ENCODE peak calls at places on chromosomes 4 and X, in five cellular contexts. J is NB4, L is choroid plexus epithelial cell, Y is GM12865, E is BE2C. S is an unnamed sample.
A peak's percentile ranks its signal among the peaks of the same experiment; 100 is the strongest.

GRCh38 chr4:177339794-177340374 is 30.2 kb downstream of the NEIL3 start:
- DNase-seq in L (peak; percentile 65), J (peak; percentile 54), E (no peak), Y (peak; percentile 43), S (no peak)

GRCh38 chr4:26032572-26033320 is 118.7 kb downstream of the SMIM20 start:
- DNase-seq in J (no peak), L (peak; percentile 92), E (no peak), Y (no peak), S (no peak)

GRCh38 chr4:97072666-97073065 is 1070.6 kb downstream of the STPG2 start:
- DNase-seq in J (no peak), L (no peak), E (no peak), Y (no peak), S (no peak)

GRCh38 chrX:142036111-142036510 is 132.4 kb downstream of the MAGEC1 start:
- DNase-seq in L (peak; percentile 45), Y (no peak), J (no peak), E (no peak), S (no peak)

GRCh38 chr4:184096561-184097239 is 121.0 kb downstream of the ENPP6 start:
- DNase-seq in E (no peak), Y (no peak), L (peak; percentile 1), J (no peak), S (no peak)

GRCh38 chrX:48835524-48836329 is at the start of gene PCSK1N:
- DNase-seq in L (no peak), Y (no peak), E (peak; percentile 78), J (no peak), S (no peak)

GRCh38 chr4:127545271-127545670 is 87.5 kb upstream of the INTU start:
- DNase-seq in L (no peak), Y (no peak), J (no peak), E (no peak), S (no peak)

GRCh38 chrX:21638311-21638710 is 19.8 kb downstream of the KLHL34 start:
- DNase-seq in E (no peak), L (peak; percentile 14), J (no peak), Y (no peak), S (no peak)

GRCh38 chr4:187811586-187811985 is 184.0 kb upstream of the ZFP42 start:
- DNase-seq in Y (no peak), L (no peak), E (no peak), J (no peak), S (no peak)

GRCh38 chr4:168637872-168638756 is 141.3 kb downstream of the PALLD start:
- DNase-seq in L (peak; percentile 74), J (no peak), E (no peak), Y (no peak), S (no peak)

GRCh38 chr4:110193822-110194761 is 4.3 kb downstream of the ELOVL6 start:
- DNase-seq in J (peak; percentile 91), L (peak; percentile 99), E (peak; percentile 87), Y (peak; percentile 93), S (peak; percentile 95)

GRCh38 chr4:186190456-186191265 is 706 bp upstream of the CYP4V2 start:
- DNase-seq in E (peak; percentile 24), L (peak; percentile 27), J (peak; percentile 84), Y (peak; percentile 61), S (no peak)

GRCh38 chrX:1323315-1323714 is 13.3 kb upstream of the IL3RA start:
- DNase-seq in E (no peak), L (peak; percentile 22), Y (peak; percentile 89), J (peak; percentile 84), S (no peak)

GRCh38 chrX:46310815-46311497 is 234.3 kb downstream of the ZNF674 start:
- DNase-seq in Y (peak; percentile 9), J (no peak), E (no peak), L (no peak), S (no peak)

GRCh38 chr4:76963136-76963477 is 13.6 kb downstream of the SEPTIN11 start:
- DNase-seq in J (no peak), Y (no peak), E (no peak), L (peak; percentile 53), S (no peak)

GRCh38 chr4:7736436-7737267 is 203.0 kb downstream of the AFAP1 start:
- DNase-seq in E (no peak), J (no peak), Y (no peak), L (peak; percentile 44), S (no peak)

GRCh38 chrX:17860179-17860780 is 818 bp downstream of the RAI2 start:
- DNase-seq in L (peak; percentile 2), J (no peak), Y (no peak), E (no peak), S (no peak)

GRCh38 chrX:15143050-15143824 is 126.6 kb downstream of the ASB9 start:
- DNase-seq in Y (peak; percentile 49), L (peak; percentile 65), E (peak; percentile 51), J (peak; percentile 43), S (no peak)

GRCh38 chr4:186105721-186106335 is 1.3 kb downstream of the FAM149A start:
- DNase-seq in E (no peak), Y (no peak), L (no peak), J (no peak), S (no peak)

GRCh38 chr4:7444731-7445130 is 10.0 kb upstream of the PSAPL1 start:
- DNase-seq in E (no peak), J (no peak), Y (no peak), L (no peak), S (no peak)

GRCh38 chr4:9988349-9988748 is 32.9 kb downstream of the SLC2A9 start:
- DNase-seq in Y (no peak), E (no peak), J (no peak), L (peak; percentile 26), S (no peak)

GRCh38 chr4:189341881-189342280 is 598.8 kb upstream of the FRG1 start:
- DNase-seq in L (no peak), J (no peak), Y (no peak), E (no peak), S (no peak)

GRCh38 chrX:100973411-100973810 is 3.9 kb downstream of the ARL13A start:
- DNase-seq in Y (no peak), J (no peak), E (no peak), L (peak; percentile 51), S (no peak)

GRCh38 chrX:102765794-102766193 is 45.3 kb downstream of the GPRASP3 start:
- DNase-seq in J (no peak), L (peak; percentile 7), Y (no peak), E (no peak), S (no peak)

GRCh38 chrX:49177338-49177833 is 5.7 kb downstream of the PLP2 start:
- DNase-seq in Y (no peak), J (peak; percentile 65), L (no peak), E (no peak), S (no peak)

GRCh38 chr4:98804403-98804802 is 124.5 kb downstream of the EIF4E start:
- DNase-seq in L (no peak), Y (no peak), E (no peak), J (no peak), S (no peak)

GRCh38 chr4:140762202-140762601 is 6.0 kb upstream of the TBC1D9 start:
- DNase-seq in L (no peak), J (no peak), Y (no peak), E (no peak), S (no peak)

GRCh38 chr4:67570537-67570936 is 12.0 kb downstream of the STAP1 start:
- DNase-seq in E (no peak), L (no peak), Y (no peak), J (no peak), S (no peak)

GRCh38 chr4:139540161-139540560 is 15.9 kb downstream of the SETD7 start:
- DNase-seq in E (no peak), L (no peak), Y (no peak), J (no peak), S (no peak)
- H3K4me3 ChIP-seq in E (no peak overlapping the region), L (no peak overlapping the region), Y (no peak overlapping the region), J (no peak overlapping the region), S (no peak overlapping the region)

GRCh38 chr4:86896596-86896995 is 4.4 kb upstream of the C4orf36 start:
- DNase-seq in Y (no peak), L (no peak), J (no peak), E (peak; percentile 25), S (peak; percentile 41)

GRCh38 chr4:86901864-86902263 is 9.6 kb upstream of the C4orf36 start:
- DNase-seq in Y (no peak), E (no peak), J (no peak), L (no peak), S (no peak)

GRCh38 chr4:86894465-86894864 is 2.2 kb upstream of the C4orf36 start:
- DNase-seq in E (no peak), J (peak; percentile 22), L (no peak), Y (no peak), S (no peak)

GRCh38 chr4:86895692-86896488 is 3.7 kb upstream of the C4orf36 start:
- DNase-seq in L (peak; percentile 85), Y (peak; percentile 76), E (peak; percentile 31), J (peak; percentile 75), S (peak; percentile 55)

DNA sequence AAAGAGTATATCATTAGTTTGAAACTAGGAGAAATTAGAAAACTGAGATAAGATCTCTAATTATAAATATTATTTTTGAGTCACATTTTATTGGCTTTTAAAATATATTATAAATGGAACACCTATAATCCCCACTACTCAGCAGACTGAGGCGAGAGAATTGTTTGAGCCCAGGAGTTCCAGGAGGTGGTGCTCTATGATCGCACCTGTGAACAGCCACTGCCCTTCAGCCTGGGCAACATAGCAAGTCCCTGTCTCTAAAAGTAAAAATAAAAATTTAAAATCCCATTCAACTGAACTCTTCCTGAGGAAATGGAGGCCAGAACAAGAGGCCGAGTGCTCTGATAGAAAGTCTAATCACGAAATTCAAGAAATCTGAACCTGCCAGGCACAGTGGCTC is 6.3 kb upstream of the C4orf36 start:
- DNase-seq in Y (no peak), J (peak; percentile 38), E (peak; percentile 33), L (peak; percentile 62), S (no peak)
- TF ChIP-seq CTCF in Y (peak; percentile 11), J (peak; percentile 14), E (peak; percentile 60), L (peak; percentile 55), S (peak; percentile 45)

DNA sequence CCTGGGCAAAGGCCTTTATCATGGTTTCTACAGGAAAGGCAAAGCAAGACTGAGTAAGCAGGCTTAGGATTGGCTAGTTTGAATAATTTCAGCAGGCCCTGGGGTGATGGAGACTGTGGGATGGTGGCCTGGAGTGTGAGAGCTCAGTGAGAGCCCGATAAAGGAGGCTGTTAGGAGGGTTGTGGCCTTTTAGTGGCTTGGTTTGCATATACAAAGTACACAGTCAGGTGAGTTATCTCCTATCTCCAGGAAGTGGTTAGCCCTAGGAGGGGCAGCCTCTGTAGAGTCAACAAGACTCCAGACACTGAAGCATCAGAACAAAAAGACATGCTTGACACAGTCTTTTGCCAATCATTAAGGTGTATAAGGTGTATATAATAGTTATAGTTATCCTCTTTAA is 157.2 kb downstream of the CFAP299 start:
- DNase-seq in Y (peak; percentile 7), J (no peak), E (no peak), L (no peak), S (no peak)
- H3K4me3 ChIP-seq in Y (no peak overlapping the region), J (no peak overlapping the region), E (no peak overlapping the region), L (no peak overlapping the region), S (no peak overlapping the region)

GRCh38 chr4:122932763-122933162 is 10.4 kb upstream of the NUDT6 start:
- DNase-seq in L (no peak), J (no peak), Y (no peak), E (no peak), S (no peak)

GRCh38 chr4:122928930-122929329 is 6.5 kb upstream of the NUDT6 start:
- DNase-seq in J (no peak), L (no peak), Y (no peak), E (no peak), S (no peak)

DNA sequence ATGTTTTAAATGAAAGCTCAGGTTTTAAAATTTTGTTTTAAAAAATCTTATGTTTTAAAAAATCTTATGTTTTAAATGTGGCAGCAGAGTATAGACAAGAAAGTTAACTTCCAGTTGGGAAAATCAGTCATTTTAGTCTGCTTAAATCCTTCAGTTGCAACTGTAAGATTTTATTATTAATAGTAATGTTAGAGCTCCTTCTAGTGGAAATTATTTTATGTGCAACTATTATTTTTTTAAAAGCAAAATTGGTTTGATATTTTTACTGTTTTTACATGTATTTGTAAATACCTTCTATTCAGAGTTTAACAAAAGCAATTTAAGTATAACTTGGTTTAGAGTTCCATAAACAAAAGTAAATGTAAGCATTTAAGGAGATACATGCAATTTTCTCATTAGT is 8.5 kb upstream of the NUDT6 start:
- DNase-seq in L (peak; percentile 51), J (peak; percentile 11), Y (no peak), E (no peak), S (no peak)
- TF ChIP-seq CTCF in L (peak; percentile 41), J (no peak), Y (peak; percentile 13), E (no peak), S (peak; percentile 32)